ENCODE peak calls at places on chromosomes 5 and 9, in four cellular contexts. D is HCT116, G is fibroblast of pulmonary artery, H is fibroblast of the aortic adventitia. C is an unnamed sample.

GRCh38 chr5:133319244-133319643 is 267.4 kb downstream of the HSPA4 start:
- DNase-seq in G (no peak), D (no peak), H (no peak), C (no peak)

GRCh38 chr5:173454381-173454763 is 126.2 kb upstream of the STC2 start:
- DNase-seq in D (no peak), H (peak), G (peak), C (peak)

GRCh38 chr5:1118738-1119137 is 6.9 kb upstream of the SLC12A7 start:
- DNase-seq in H (no peak), G (peak), D (no peak), C (no peak)

GRCh38 chr9:97557606-97558095 is 56.2 kb downstream of the TMOD1 start:
- DNase-seq in H (peak), D (no peak), G (peak), C (peak)

GRCh38 chr9:563200-563599 is 278.3 kb upstream of the DMRT1 start:
- DNase-seq in D (no peak), G (no peak), H (no peak), C (no peak)

GRCh38 chr9:76876098-76876497 is 29.8 kb downstream of the PRUNE2 start:
- DNase-seq in G (no peak), H (peak), D (no peak), C (no peak)

GRCh38 chr9:93807166-93808013 is 147.8 kb downstream of the BARX1 start:
- DNase-seq in H (no peak), G (no peak), D (no peak), C (no peak)

GRCh38 chr5:1797855-1798254 is 1.8 kb downstream of the MRPL36 start:
- DNase-seq in D (no peak), H (no peak), G (no peak), C (no peak)

GRCh38 chr5:10600629-10601245 is 36.9 kb downstream of the ANKRD33B start:
- DNase-seq in G (no peak), D (no peak), H (no peak), C (no peak)

GRCh38 chr5:151093476-151093889 is 12.6 kb upstream of the TNIP1 start:
- DNase-seq in D (no peak), H (peak), G (peak), C (peak)

GRCh38 chr9:126316085-126316655 is 10.5 kb upstream of the MVB12B start:
- DNase-seq in D (no peak), G (no peak), H (no peak), C (no peak)

GRCh38 chr9:87678650-87679355 is 47.1 kb upstream of the CTSL start:
- DNase-seq in D (peak), G (peak), H (peak), C (peak)

GRCh38 chr5:68382640-68383039 is 167.1 kb downstream of the PIK3R1 start:
- DNase-seq in H (no peak), D (no peak), G (peak), C (peak)

GRCh38 chr5:79488775-79489174 is 25.2 kb downstream of the HOMER1 start:
- DNase-seq in G (peak), D (no peak), H (peak), C (peak)

GRCh38 chr5:95555553-95555952 is 652 bp downstream of the ARSK start:
- DNase-seq in D (no peak), G (peak), H (peak), C (peak)

GRCh38 chr5:57082441-57083067 is 91.3 kb upstream of the GPBP1 start:
- DNase-seq in H (peak), G (peak), D (peak), C (peak)

GRCh38 chr9:137694962-137695875 is 76.4 kb downstream of the EHMT1 start:
- DNase-seq in D (no peak), G (peak), H (peak), C (peak)

GRCh38 chr9:131874916-131875670 is 135.2 kb upstream of the RAPGEF1 start:
- DNase-seq in G (no peak), D (no peak), H (no peak), C (no peak)

DNA sequence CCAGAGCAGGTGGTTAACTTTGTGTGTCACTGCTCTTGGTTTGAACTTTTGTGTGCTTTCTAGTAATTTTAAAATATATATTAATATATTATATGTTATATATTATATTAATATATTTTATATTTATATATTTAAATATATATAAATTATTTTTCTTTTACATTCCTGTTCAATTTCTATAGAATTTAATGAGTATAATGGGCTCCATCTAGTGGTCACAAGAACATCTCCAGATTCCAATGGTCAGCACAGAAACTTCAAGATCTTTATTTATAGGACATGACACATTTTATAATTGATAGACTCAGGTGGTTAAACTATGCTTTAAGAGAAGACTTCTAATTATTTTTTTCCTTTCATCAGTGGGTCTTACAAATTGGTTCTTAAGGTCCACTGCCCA is 39.1 kb downstream of the COL23A1 start:
- DNase-seq in G (peak), H (peak), D (peak), C (peak)
- TF ChIP-seq CTCF in G (peak), H (peak), D (peak), C (peak)

GRCh38 chr5:16392718-16393117 is 72.9 kb downstream of the ZNF622 start:
- DNase-seq in G (peak), D (no peak), H (no peak), C (no peak)

GRCh38 chr5:16385516-16386090 is 80.0 kb downstream of the ZNF622 start:
- DNase-seq in G (no peak), D (no peak), H (no peak), C (no peak)

GRCh38 chr5:16390825-16391224 is 74.8 kb downstream of the ZNF622 start:
- DNase-seq in G (no peak), H (no peak), D (no peak), C (no peak)
- H3K4me3 ChIP-seq in G (no peak), H (no peak), D (no peak), C (no peak)

GRCh38 chr9:16262467-16263261 is 607.8 kb downstream of the BNC2 start:
- DNase-seq in D (no peak), G (no peak), H (no peak), C (peak)

GRCh38 chr9:16267336-16268036 is 603.0 kb downstream of the BNC2 start:
- DNase-seq in H (peak), G (peak), D (no peak), C (peak)

GRCh38 chr9:16265671-16266070 is 604.8 kb downstream of the BNC2 start:
- DNase-seq in H (peak), G (peak), D (no peak), C (peak)

GRCh38 chr9:16268037-16269010 is 602.1 kb downstream of the BNC2 start:
- DNase-seq in H (no peak), D (no peak), G (peak), C (no peak)

GRCh38 chr9:16266648-16267276 is 603.7 kb downstream of the BNC2 start:
- DNase-seq in H (no peak), D (no peak), G (peak), C (no peak)
- TF ChIP-seq CTCF in H (peak), D (peak), G (peak), C (peak)

GRCh38 chr5:61162832-61163567 is 732 bp upstream of the SMIM15 start:
- DNase-seq in G (peak), H (peak), D (no peak), C (peak)

GRCh38 chr5:61167382-61167781 is 5.1 kb upstream of the SMIM15 start:
- DNase-seq in H (peak), G (peak), D (no peak), C (peak)

GRCh38 chr5:61160497-61160896 is 1.8 kb downstream of the SMIM15 start:
- DNase-seq in G (no peak), H (no peak), D (no peak), C (no peak)

GRCh38 chr5:61162010-61162831 is at the start of gene SMIM15:
- DNase-seq in G (peak), H (peak), D (peak), C (peak)

DNA sequence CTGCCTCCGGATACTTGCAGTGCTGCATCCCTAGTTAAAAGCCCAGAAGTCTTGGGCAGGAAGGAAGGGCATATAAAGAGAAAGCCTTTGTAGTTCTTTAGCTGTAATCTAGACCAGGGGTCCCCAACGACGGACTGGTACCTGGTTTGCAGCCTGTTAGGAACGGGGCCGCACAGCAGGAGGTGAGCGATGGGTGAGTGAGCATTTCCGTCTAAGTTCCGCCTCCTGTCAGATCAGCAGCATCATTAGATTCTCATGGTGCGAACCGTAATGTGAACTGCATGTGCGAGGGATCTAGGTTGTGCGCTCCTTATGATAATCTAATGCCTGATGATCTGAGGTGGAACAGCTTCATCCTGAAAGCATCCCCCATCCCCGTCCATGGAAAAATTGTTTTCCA is 1.6 kb upstream of the SMIM15 start:
- DNase-seq in G (no peak), D (no peak), H (no peak), C (no peak)
- H3K4me3 ChIP-seq in G (no peak), D (peak), H (peak), C (no peak)

GRCh38 chr5:142108432-142109355 is at the start of gene NDFIP1:
- DNase-seq in D (peak), H (peak), G (peak), C (peak)
- TF ChIP-seq CTCF in D (no peak), H (no peak), G (no peak), C (no peak)

DNA sequence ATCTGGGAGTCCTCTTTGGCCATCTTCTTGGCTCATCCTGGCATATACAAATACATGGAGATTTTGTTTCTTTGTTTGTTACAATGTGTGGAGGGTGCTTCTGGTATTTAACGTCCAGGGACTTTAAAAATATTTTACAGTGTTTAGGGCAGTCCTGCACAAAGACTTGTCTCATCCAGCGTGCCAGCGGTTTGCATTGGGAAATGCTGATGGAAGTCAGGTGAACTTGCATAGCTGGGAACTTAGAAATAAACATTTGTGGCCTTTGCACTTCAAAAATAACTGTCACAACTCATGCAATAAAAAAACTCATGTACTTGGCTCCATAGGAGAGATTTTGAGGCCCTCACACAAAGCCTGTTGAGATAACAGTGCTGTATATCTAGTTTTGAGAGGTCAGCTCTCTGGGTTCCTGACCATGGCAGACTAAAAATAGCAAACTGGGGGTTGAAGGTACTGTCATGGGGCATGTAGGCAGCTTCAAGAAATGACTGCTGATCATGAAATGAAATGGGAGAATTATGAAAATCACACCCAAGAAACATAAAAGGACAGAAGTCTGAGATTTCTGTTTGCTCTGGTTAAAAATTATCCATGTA is 5.5 kb downstream of the COMMD10 start:
- DNase-seq in H (no peak), G (no peak), D (no peak), C (peak)
- H3K4me3 ChIP-seq in H (no peak), G (no peak), D (no peak), C (no peak)

GRCh38 chr9:12774861-12775367 is at the start of gene LURAP1L:
- DNase-seq in D (peak), H (peak), G (peak), C (peak)

GRCh38 chr9:12776775-12777055 is 1.9 kb downstream of the LURAP1L start:
- DNase-seq in D (no peak), H (peak), G (peak), C (peak)

GRCh38 chr9:12777149-12778010 is 2.6 kb downstream of the LURAP1L start:
- DNase-seq in H (peak), D (no peak), G (no peak), C (peak)

GRCh38 chr9:12775373-12775962 is 648 bp downstream of the LURAP1L start:
- DNase-seq in G (no peak), D (no peak), H (no peak), C (no peak)

GRCh38 chr9:12775963-12776774 is 1.3 kb downstream of the LURAP1L start:
- DNase-seq in G (peak), D (peak), H (peak), C (peak)
- TF ChIP-seq CTCF in G (peak), D (peak), H (peak), C (peak)

C was measured in choroid plexus epithelial cell.